ENCODE peak calls at places on chromosomes 12 and 14, in five cellular contexts. One of them, this sample, is unnamed.
A peak's percentile ranks its signal among the peaks of the same experiment; 100 is the strongest.

GRCh38 chr12:182381-182883 is 31.5 kb downstream of the SLC6A12 start:
- DNase-seq in endodermal cell: no peak
- DNase-seq in left lung: peak; percentile 53
- DNase-seq in A549: peak; percentile 67
- DNase-seq in heart right ventricle: peak; percentile 51
- DNase-seq in this sample: no peak

GRCh38 chr14:106556665-106557289 is 1030.4 kb downstream of the TMEM121 start:
- DNase-seq in endodermal cell: peak; percentile 68
- DNase-seq in A549: no peak
- DNase-seq in heart right ventricle: no peak
- DNase-seq in left lung: peak; percentile 90
- DNase-seq in this sample: no peak

GRCh38 chr12:79685068-79685467 is 5.7 kb downstream of the PAWR start:
- DNase-seq in left lung: no peak
- DNase-seq in heart right ventricle: no peak
- DNase-seq in endodermal cell: no peak
- DNase-seq in A549: peak; percentile 44
- DNase-seq in this sample: no peak

GRCh38 chr14:99333841-99334240 is 61.8 kb upstream of the BCL11B start:
- DNase-seq in endodermal cell: peak; percentile 48
- DNase-seq in left lung: no peak
- DNase-seq in A549: no peak
- DNase-seq in heart right ventricle: no peak
- DNase-seq in this sample: no peak

GRCh38 chr12:60148109-60148508 is 552.3 kb downstream of the SLC16A7 start:
- DNase-seq in heart right ventricle: no peak
- DNase-seq in endodermal cell: no peak
- DNase-seq in A549: no peak
- DNase-seq in left lung: no peak
- DNase-seq in this sample: no peak

GRCh38 chr12:95142752-95143151 is 69.3 kb upstream of the NR2C1 start:
- DNase-seq in A549: no peak
- DNase-seq in heart right ventricle: no peak
- DNase-seq in endodermal cell: no peak
- DNase-seq in left lung: no peak
- DNase-seq in this sample: no peak

GRCh38 chr12:79409562-79409961 is 281.2 kb downstream of the PAWR start:
- DNase-seq in left lung: no peak
- DNase-seq in heart right ventricle: no peak
- DNase-seq in endodermal cell: no peak
- DNase-seq in A549: no peak
- DNase-seq in this sample: no peak

GRCh38 chr12:3744216-3744883 is 8.6 kb downstream of the CRACR2A start:
- DNase-seq in left lung: no peak
- DNase-seq in endodermal cell: peak; percentile 36
- DNase-seq in heart right ventricle: no peak
- DNase-seq in A549: no peak
- DNase-seq in this sample: no peak

GRCh38 chr14:104107611-104108569 is 22.4 kb downstream of the ASPG start:
- DNase-seq in left lung: peak; percentile 81
- DNase-seq in endodermal cell: peak; percentile 63
- DNase-seq in heart right ventricle: no peak
- DNase-seq in A549: no peak
- DNase-seq in this sample: peak; percentile 54

GRCh38 chr14:41718477-41719166 is 111.9 kb downstream of the LRFN5 start:
- DNase-seq in heart right ventricle: no peak
- DNase-seq in left lung: no peak
- DNase-seq in endodermal cell: no peak
- DNase-seq in A549: no peak
- DNase-seq in this sample: no peak

GRCh38 chr12:34393821-34394150 is 371.5 kb downstream of the ALG10 start:
- DNase-seq in left lung: peak; percentile 49
- DNase-seq in A549: no peak
- DNase-seq in heart right ventricle: no peak
- DNase-seq in endodermal cell: no peak
- DNase-seq in this sample: peak; percentile 50

GRCh38 chr12:105273601-105274000 is 37.6 kb upstream of the APPL2 start:
- DNase-seq in A549: no peak
- DNase-seq in endodermal cell: no peak
- DNase-seq in left lung: no peak
- DNase-seq in heart right ventricle: no peak
- DNase-seq in this sample: no peak

GRCh38 chr14:23559010-23559920 is 3.2 kb downstream of the THTPA start:
- DNase-seq in A549: peak; percentile 72
- DNase-seq in endodermal cell: peak; percentile 90
- DNase-seq in left lung: peak; percentile 86
- DNase-seq in heart right ventricle: no peak
- DNase-seq in this sample: no peak

GRCh38 chr14:52840916-52841315 is 49.5 kb upstream of the GNPNAT1 start:
- DNase-seq in A549: peak; percentile 33
- DNase-seq in endodermal cell: no peak
- DNase-seq in left lung: no peak
- DNase-seq in heart right ventricle: no peak
- DNase-seq in this sample: peak; percentile 16

GRCh38 chr12:25187781-25188180 is 7.2 kb downstream of the DNAI7 start:
- DNase-seq in endodermal cell: no peak
- DNase-seq in left lung: no peak
- DNase-seq in A549: no peak
- DNase-seq in heart right ventricle: no peak
- DNase-seq in this sample: no peak

GRCh38 chr12:112839386-112839972 is 47.9 kb downstream of the RPH3A start:
- DNase-seq in heart right ventricle: no peak
- DNase-seq in A549: peak; percentile 72
- DNase-seq in endodermal cell: peak; percentile 62
- DNase-seq in left lung: no peak
- DNase-seq in this sample: no peak

GRCh38 chr12:114982760-114983159 is 298.8 kb upstream of the TBX3 start:
- DNase-seq in endodermal cell: no peak
- DNase-seq in A549: no peak
- DNase-seq in left lung: no peak
- DNase-seq in heart right ventricle: no peak
- DNase-seq in this sample: no peak

GRCh38 chr12:122820838-122821271 is 14.4 kb upstream of the HIP1R start:
- DNase-seq in left lung: no peak
- DNase-seq in heart right ventricle: no peak
- DNase-seq in endodermal cell: no peak
- DNase-seq in A549: no peak
- DNase-seq in this sample: no peak

GRCh38 chr14:54901380-54902142 is 1.1 kb downstream of the GCH1 start:
- DNase-seq in left lung: no peak
- DNase-seq in heart right ventricle: peak; percentile 10
- DNase-seq in A549: peak; percentile 15
- DNase-seq in endodermal cell: no peak
- DNase-seq in this sample: no peak

GRCh38 chr12:613996-614726 is 49.1 kb downstream of the NINJ2 start:
- DNase-seq in left lung: no peak
- DNase-seq in endodermal cell: peak; percentile 86
- DNase-seq in A549: no peak
- DNase-seq in heart right ventricle: no peak
- DNase-seq in this sample: no peak

GRCh38 chr12:19873146-19873545 is 433.9 kb downstream of the AEBP2 start:
- DNase-seq in endodermal cell: no peak
- DNase-seq in heart right ventricle: no peak
- DNase-seq in A549: no peak
- DNase-seq in left lung: no peak
- DNase-seq in this sample: no peak

GRCh38 chr14:80216818-80217217 is 5.5 kb upstream of the DIO2 start:
- DNase-seq in left lung: no peak
- DNase-seq in endodermal cell: no peak
- DNase-seq in A549: no peak
- DNase-seq in heart right ventricle: no peak
- DNase-seq in this sample: no peak

GRCh38 chr12:124359671-124360581 is 65.0 kb downstream of the RFLNA start:
- DNase-seq in heart right ventricle: peak; percentile 88
- DNase-seq in A549: no peak
- DNase-seq in endodermal cell: no peak
- DNase-seq in left lung: no peak
- DNase-seq in this sample: peak; percentile 83

GRCh38 chr12:106282457-106283097 is 20.0 kb upstream of the TCP11L2 start:
- DNase-seq in left lung: no peak
- DNase-seq in A549: peak; percentile 62
- DNase-seq in endodermal cell: peak; percentile 89
- DNase-seq in heart right ventricle: peak; percentile 18
- DNase-seq in this sample: no peak

GRCh38 chr12:563250-563781 is 99.9 kb downstream of the NINJ2 start:
- DNase-seq in A549: no peak
- DNase-seq in heart right ventricle: no peak
- DNase-seq in endodermal cell: no peak
- DNase-seq in left lung: no peak
- DNase-seq in this sample: no peak

GRCh38 chr12:29552324-29552927 is 54.9 kb upstream of the OVCH1 start:
- DNase-seq in heart right ventricle: peak; percentile 75
- DNase-seq in left lung: peak; percentile 75
- DNase-seq in endodermal cell: peak; percentile 93
- DNase-seq in A549: peak; percentile 8
- DNase-seq in this sample: peak; percentile 74

GRCh38 chr12:101792046-101792931 is 38.5 kb downstream of the GNPTAB start:
- DNase-seq in A549: no peak
- DNase-seq in heart right ventricle: no peak
- DNase-seq in endodermal cell: no peak
- DNase-seq in left lung: no peak
- DNase-seq in this sample: no peak

GRCh38 chr14:64856528-64857445 is 22.9 kb downstream of the SPTB start:
- DNase-seq in endodermal cell: peak; percentile 69
- DNase-seq in A549: no peak
- DNase-seq in heart right ventricle: no peak
- DNase-seq in left lung: no peak
- DNase-seq in this sample: no peak

GRCh38 chr12:106034316-106034715 is 104.4 kb downstream of the NUAK1 start:
- DNase-seq in endodermal cell: no peak
- DNase-seq in heart right ventricle: no peak
- DNase-seq in left lung: no peak
- DNase-seq in A549: no peak
- DNase-seq in this sample: no peak

GRCh38 chr12:111444314-111444705 is 38.6 kb downstream of the SH2B3 start:
- DNase-seq in left lung: no peak
- DNase-seq in endodermal cell: no peak
- DNase-seq in A549: no peak
- DNase-seq in heart right ventricle: no peak
- DNase-seq in this sample: peak; percentile 59

GRCh38 chr14:95226801-95227200 is 69.5 kb upstream of the DICER1 start:
- DNase-seq in endodermal cell: no peak
- DNase-seq in left lung: no peak
- DNase-seq in A549: no peak
- DNase-seq in heart right ventricle: no peak
- DNase-seq in this sample: no peak

GRCh38 chr14:95231966-95232365 is 74.6 kb upstream of the DICER1 start:
- DNase-seq in left lung: no peak
- DNase-seq in heart right ventricle: no peak
- DNase-seq in endodermal cell: no peak
- DNase-seq in A549: no peak
- DNase-seq in this sample: no peak

GRCh38 chr14:95228240-95228639 is 70.9 kb upstream of the DICER1 start:
- DNase-seq in A549: no peak
- DNase-seq in heart right ventricle: no peak
- DNase-seq in left lung: no peak
- DNase-seq in endodermal cell: no peak
- DNase-seq in this sample: no peak

GRCh38 chr14:95227279-95227860 is 70.0 kb upstream of the DICER1 start:
- DNase-seq in heart right ventricle: no peak
- DNase-seq in left lung: no peak
- DNase-seq in A549: no peak
- DNase-seq in endodermal cell: no peak
- DNase-seq in this sample: no peak

GRCh38 chr14:95229749-95230148 is 72.4 kb upstream of the DICER1 start:
- DNase-seq in A549: no peak
- DNase-seq in heart right ventricle: no peak
- DNase-seq in left lung: no peak
- DNase-seq in endodermal cell: no peak
- DNase-seq in this sample: no peak
- TF ChIP-seq CTCF in A549: no peak
- TF ChIP-seq CTCF in heart right ventricle: no peak
- TF ChIP-seq CTCF in left lung: no peak
- TF ChIP-seq CTCF in endodermal cell: no peak
- TF ChIP-seq CTCF in this sample: no peak

GRCh38 chr12:50425859-50426258 is 25.2 kb downstream of the LARP4 start:
- DNase-seq in heart right ventricle: no peak
- DNase-seq in A549: no peak
- DNase-seq in endodermal cell: peak; percentile 66
- DNase-seq in left lung: no peak
- DNase-seq in this sample: no peak
- H3K4me3 ChIP-seq in heart right ventricle: no peak overlapping the region
- H3K4me3 ChIP-seq in A549: no peak overlapping the region
- H3K4me3 ChIP-seq in endodermal cell: no peak overlapping the region
- H3K4me3 ChIP-seq in left lung: no peak overlapping the region
- H3K4me3 ChIP-seq in this sample: no peak overlapping the region

GRCh38 chr12:65922077-65922476 is 97.8 kb downstream of the HMGA2 start:
- DNase-seq in A549: no peak
- DNase-seq in endodermal cell: no peak
- DNase-seq in heart right ventricle: no peak
- DNase-seq in left lung: no peak
- DNase-seq in this sample: no peak
- H3K4me1 ChIP-seq in A549: peaks cover 13% of the 10 kb centered on the region
- H3K4me1 ChIP-seq in endodermal cell: peaks cover 7% of the 10 kb centered on the region
- H3K4me1 ChIP-seq in heart right ventricle: no peaks in the 10 kb centered on the region
- H3K4me1 ChIP-seq in left lung: no peaks in the 10 kb centered on the region
- H3K4me1 ChIP-seq in this sample: no peaks in the 10 kb centered on the region

GRCh38 chr14:91555531-91555930 is 45.4 kb upstream of the PPP4R3A start:
- DNase-seq in A549: no peak
- DNase-seq in heart right ventricle: no peak
- DNase-seq in left lung: no peak
- DNase-seq in endodermal cell: no peak
- DNase-seq in this sample: no peak

GRCh38 chr14:91554535-91555332 is 44.6 kb upstream of the PPP4R3A start:
- DNase-seq in A549: no peak
- DNase-seq in left lung: no peak
- DNase-seq in endodermal cell: peak; percentile 51
- DNase-seq in heart right ventricle: no peak
- DNase-seq in this sample: no peak
- TF ChIP-seq CTCF in A549: no peak
- TF ChIP-seq CTCF in left lung: no peak
- TF ChIP-seq CTCF in endodermal cell: no peak
- TF ChIP-seq CTCF in heart right ventricle: no peak
- TF ChIP-seq CTCF in this sample: no peak

GRCh38 chr12:2732290-2732689 is 62.5 kb upstream of the FKBP4 start:
- DNase-seq in A549: no peak
- DNase-seq in endodermal cell: no peak
- DNase-seq in left lung: no peak
- DNase-seq in heart right ventricle: no peak
- DNase-seq in this sample: no peak
- H3K4me3 ChIP-seq in A549: no peak overlapping the region
- H3K4me3 ChIP-seq in endodermal cell: no peak overlapping the region
- H3K4me3 ChIP-seq in left lung: no peak overlapping the region
- H3K4me3 ChIP-seq in heart right ventricle: no peak overlapping the region
- H3K4me3 ChIP-seq in this sample: no peak overlapping the region

GRCh38 chr14:68938515-68939423 is 40.3 kb downstream of the ACTN1 start:
- DNase-seq in A549: peak; percentile 64
- DNase-seq in heart right ventricle: no peak
- DNase-seq in left lung: no peak
- DNase-seq in endodermal cell: peak; percentile 75
- DNase-seq in this sample: no peak
- H3K4me1 ChIP-seq in A549: peaks cover 95% of the 10 kb centered on the region
- H3K4me1 ChIP-seq in heart right ventricle: peaks cover 95% of the 10 kb centered on the region
- H3K4me1 ChIP-seq in left lung: peaks cover 37% of the 10 kb centered on the region
- H3K4me1 ChIP-seq in endodermal cell: peaks cover 42% of the 10 kb centered on the region
- H3K4me1 ChIP-seq in this sample: peaks cover 49% of the 10 kb centered on the region

GRCh38 chr14:59275668-59276067 is 87.2 kb downstream of the DAAM1 start:
- DNase-seq in A549: peak; percentile 45
- DNase-seq in heart right ventricle: no peak
- DNase-seq in endodermal cell: no peak
- DNase-seq in left lung: no peak
- DNase-seq in this sample: no peak
- TF ChIP-seq CTCF in A549: no peak
- TF ChIP-seq CTCF in heart right ventricle: no peak
- TF ChIP-seq CTCF in endodermal cell: no peak
- TF ChIP-seq CTCF in left lung: no peak
- TF ChIP-seq CTCF in this sample: no peak

This sample was measured in ascending aorta.